ENCODE peak calls at places on chromosomes 5 and 9, in seven cellular contexts. P is spleen, Z is heart left ventricle, L is tibial nerve, S is GM12878, W is gastrocnemius medialis, J is esophagus squamous epithelium. D is an unnamed sample.

GRCh38 chr9:70983723-70984280 is 137.6 kb downstream of the TRPM3 start:
- DNase-seq in L (no peak), P (no peak), S (no peak), W (no peak), Z (no peak), J (no peak), D (no peak)

GRCh38 chr5:17277907-17278306 is 60.5 kb downstream of the BASP1 start:
- DNase-seq in S (no peak), W (no peak), J (no peak), P (no peak), Z (no peak), L (no peak), D (peak; percentile 61)

GRCh38 chr5:14922456-14922855 is 50.9 kb upstream of the ANKH start:
- DNase-seq in L (no peak), J (no peak), P (no peak), W (no peak), S (no peak), Z (no peak), D (no peak)

GRCh38 chr5:97986069-97986468 is 787.4 kb upstream of the RGMB start:
- DNase-seq in W (no peak), Z (no peak), P (no peak), J (no peak), L (no peak), S (no peak), D (no peak)

GRCh38 chr5:54524082-54524481 is 6.5 kb downstream of the SNX18 start:
- DNase-seq in L (no peak), J (no peak), Z (no peak), P (no peak), W (no peak), S (no peak), D (no peak)

GRCh38 chr9:113927277-113927676 is 51.2 kb downstream of the ZNF618 start:
- DNase-seq in Z (no peak), J (no peak), P (no peak), W (no peak), L (no peak), S (no peak), D (no peak)

GRCh38 chr9:91690540-91691249 is 259.3 kb downstream of the ROR2 start:
- DNase-seq in J (no peak), P (no peak), Z (no peak), L (no peak), W (no peak), S (no peak), D (no peak)

GRCh38 chr9:32671333-32671732 is 35.9 kb upstream of the TAF1L start:
- DNase-seq in P (no peak), S (no peak), Z (no peak), J (no peak), L (no peak), W (no peak), D (no peak)

GRCh38 chr5:150320048-150320555 is 17.4 kb upstream of the ARSI start:
- DNase-seq in P (no peak), L (peak; percentile 89), Z (peak; percentile 54), S (no peak), W (peak; percentile 71), J (no peak), D (peak; percentile 72)

GRCh38 chr5:68027519-68027918 is 188.0 kb upstream of the PIK3R1 start:
- DNase-seq in S (no peak), P (no peak), Z (no peak), W (no peak), L (no peak), J (no peak), D (no peak)

GRCh38 chr9:127344373-127344995 is 52.5 kb upstream of the SLC2A8 start:
- DNase-seq in L (no peak), J (no peak), W (no peak), Z (no peak), P (no peak), S (no peak), D (no peak)

GRCh38 chr9:38319496-38320173 is 72.9 kb upstream of the ALDH1B1 start:
- DNase-seq in L (no peak), Z (no peak), P (no peak), J (no peak), S (no peak), W (no peak), D (no peak)

GRCh38 chr5:131361677-131362315 is 97.9 kb downstream of the CDC42SE2 start:
- DNase-seq in P (no peak), Z (no peak), J (no peak), L (no peak), W (no peak), S (no peak), D (no peak)

GRCh38 chr9:5052858-5053257 is 67.8 kb downstream of the JAK2 start:
- DNase-seq in J (no peak), Z (no peak), P (no peak), L (no peak), S (no peak), W (no peak), D (no peak)

GRCh38 chr9:135513351-135513846 is 7.8 kb upstream of the LCN1 start:
- DNase-seq in Z (no peak), P (no peak), W (no peak), S (no peak), L (no peak), J (no peak), D (peak; percentile 25)

GRCh38 chr9:121952611-121953010 is 140.5 kb downstream of the TTLL11 start:
- DNase-seq in P (no peak), W (no peak), Z (no peak), J (no peak), S (no peak), L (no peak), D (no peak)

DNA sequence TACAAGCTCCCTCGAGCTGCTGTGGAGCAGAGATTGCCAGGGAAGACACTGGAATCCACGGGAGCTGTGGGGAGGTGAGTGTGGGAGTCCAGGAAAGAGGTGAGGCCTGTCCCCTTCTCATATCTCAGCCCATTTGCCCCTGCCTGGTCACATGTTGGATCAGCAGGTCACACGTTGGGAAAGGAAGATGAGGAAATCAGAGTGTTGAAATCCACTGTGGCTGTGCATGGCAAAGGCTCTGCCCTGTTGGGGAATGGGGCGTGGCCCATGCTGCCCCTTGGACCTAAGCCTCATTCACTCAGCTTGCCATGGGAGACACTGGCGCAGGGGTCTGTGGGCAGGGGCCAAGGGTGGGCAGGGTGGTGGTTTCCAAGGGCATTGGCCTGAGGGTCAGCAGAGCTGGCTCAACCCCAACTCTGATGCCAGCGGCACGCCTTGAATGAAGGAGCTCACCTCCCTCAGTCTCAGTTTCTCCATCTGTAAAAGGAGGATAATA is 85.4 kb upstream of the CPEB4 start:
- DNase-seq in W (peak; percentile 35), J (no peak), Z (peak; percentile 41), P (peak; percentile 87), S (no peak), L (peak; percentile 70), D (no peak)
- H3K27ac ChIP-seq in W (no peak overlapping the region), J (no peak overlapping the region), Z (no peak overlapping the region), P (peak overlapping the region; percentile 5), S (no peak overlapping the region), L (no peak overlapping the region), D (peak overlapping the region; percentile 51)

GRCh38 chr5:90654235-90654634 is 95.6 kb downstream of the ADGRV1 start:
- DNase-seq in L (no peak), W (no peak), P (no peak), S (no peak), Z (no peak), J (no peak), D (no peak)
- TF ChIP-seq POLR2A in L (no peak), W (no peak), P (no peak), S (no peak), Z (no peak), J (no peak), D (no peak)

GRCh38 chr5:80255425-80255751 is 460 bp downstream of the SERINC5 start:
- DNase-seq in L (peak; percentile 23), W (peak; percentile 16), P (no peak), S (no peak), J (no peak), Z (peak; percentile 74), D (peak; percentile 84)
- H3K27ac ChIP-seq in L (peak overlapping the region; percentile 93), W (peak overlapping the region; percentile 87), P (peak overlapping the region; percentile 98), S (no peak overlapping the region), J (peak overlapping the region; percentile 99), Z (peak overlapping the region; percentile 88), D (peak overlapping the region; percentile 96)

GRCh38 chr5:172732201-172732865 is 38.7 kb downstream of the DUSP1 start:
- DNase-seq in P (no peak), Z (no peak), J (no peak), S (no peak), W (no peak), L (no peak), D (no peak)

GRCh38 chr5:172731286-172732073 is 39.5 kb downstream of the DUSP1 start:
- DNase-seq in P (no peak), W (no peak), Z (no peak), S (no peak), L (no peak), J (no peak), D (no peak)

GRCh38 chr5:172733974-172734346 is 37.0 kb downstream of the DUSP1 start:
- DNase-seq in J (no peak), L (no peak), S (no peak), Z (no peak), W (no peak), P (no peak), D (no peak)

GRCh38 chr5:172735141-172735831 is 35.7 kb downstream of the DUSP1 start:
- DNase-seq in Z (no peak), W (no peak), L (no peak), J (no peak), P (no peak), S (no peak), D (no peak)

DNA sequence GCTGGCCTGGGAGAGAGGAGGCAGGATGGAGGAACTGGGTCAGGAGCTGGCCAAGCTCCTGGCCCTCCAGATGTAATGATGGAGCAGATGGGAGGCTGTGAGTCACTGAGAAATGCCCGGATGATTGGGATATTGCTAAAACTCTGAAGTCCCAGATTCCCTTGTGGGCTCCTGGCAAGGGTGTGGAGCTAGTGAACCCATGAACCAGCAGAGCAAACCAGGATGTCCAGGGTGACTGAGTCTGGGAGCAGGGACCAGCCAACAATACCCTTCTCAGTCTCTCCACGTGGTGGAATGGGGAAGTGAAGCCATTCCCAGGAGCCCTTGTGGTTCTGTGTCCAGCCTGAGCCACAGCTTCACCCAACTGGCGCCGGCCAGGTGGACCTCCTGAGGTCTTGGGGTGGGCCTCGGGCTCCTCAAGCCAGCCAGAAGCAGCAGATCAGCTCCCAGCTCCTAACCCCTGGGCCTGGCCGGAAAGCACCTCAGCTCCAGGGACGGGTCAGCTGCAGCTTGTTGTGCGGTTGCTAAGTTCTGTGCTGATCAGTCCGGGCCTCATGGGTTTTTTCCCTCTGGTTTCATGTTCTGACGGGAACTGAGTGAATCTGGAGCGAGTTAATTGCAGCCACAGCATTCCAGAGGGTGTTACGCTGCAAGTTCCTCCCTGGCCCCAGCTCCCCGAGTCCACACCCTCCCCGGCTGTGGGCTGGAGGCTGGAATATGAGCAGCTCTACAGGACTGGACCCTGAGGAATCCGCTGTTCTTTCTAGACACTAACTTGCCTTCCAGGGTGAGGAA is 37.6 kb downstream of the DUSP1 start:
- DNase-seq in W (peak; percentile 75), Z (peak; percentile 89), L (peak; percentile 89), P (no peak), S (no peak), J (no peak), D (no peak)
- TF ChIP-seq POLR2A in W (peak; percentile 10), Z (no peak), L (no peak), P (no peak), S (no peak), J (no peak), D (no peak)

GRCh38 chr9:124964604-124965003 is 23.7 kb upstream of the GOLGA1 start:
- DNase-seq in Z (no peak), J (no peak), S (no peak), L (no peak), W (no peak), P (no peak), D (no peak)
- H3K27ac ChIP-seq in Z (no peak overlapping the region), J (no peak overlapping the region), S (no peak overlapping the region), L (no peak overlapping the region), W (no peak overlapping the region), P (peak overlapping the region; percentile 87), D (no peak overlapping the region)

D was measured in Peyer's patch.